ENCODE peak calls at places on chromosomes 16 and 17, in nine cellular contexts. T is cardiac fibroblast; F is ovary; S is stomach; D is amniotic stem cell; U is fibroblast of pulmonary artery; M is AG09319; O is WERI-Rb-1; Z is activated CD8-positive, alpha-beta T cell treated with anti-CD3 and anti-CD28 coated beads for 36 hours. Q is an unnamed sample.

GRCh38 chr17:17300624-17301568 is 2.3 kb upstream of the NT5M start:
- DNase-seq in O (no peak), Z (peak; percentile 79), D (no peak), S (peak; percentile 55), U (peak; percentile 35), T (peak; percentile 48), M (no peak), F (peak; percentile 77), Q (no peak)

GRCh38 chr16:75323928-75324327 is 72.5 kb upstream of the BCAR1 start:
- DNase-seq in M (no peak), T (no peak), U (no peak), F (no peak), D (no peak), Z (no peak), O (no peak), S (no peak), Q (no peak)

GRCh38 chr17:40313660-40314556 is 4.9 kb downstream of the RARA start:
- DNase-seq in Z (peak; percentile 9), O (no peak), S (no peak), F (no peak), T (no peak), D (no peak), U (no peak), M (no peak), Q (no peak)

GRCh38 chr17:8338806-8339205 is 834 bp upstream of the ODF4 start:
- DNase-seq in T (no peak), O (no peak), Z (no peak), U (no peak), S (no peak), F (no peak), D (no peak), M (no peak), Q (no peak)

GRCh38 chr17:36529121-36529520 is 5.5 kb downstream of the MYO19 start:
- DNase-seq in F (no peak), S (no peak), Z (no peak), U (peak; percentile 36), M (no peak), D (no peak), O (no peak), T (peak; percentile 65), Q (no peak)

GRCh38 chr17:34981538-34982241 is 1.4 kb downstream of the LIG3 start:
- DNase-seq in M (no peak), S (no peak), U (peak; percentile 23), F (no peak), D (no peak), O (no peak), T (peak; percentile 26), Z (no peak), Q (no peak)

GRCh38 chr17:64661731-64661980 is 451 bp downstream of the SMURF2 start:
- DNase-seq in T (no peak), F (no peak), O (no peak), D (no peak), M (no peak), U (no peak), Z (no peak), S (no peak), Q (no peak)

GRCh38 chr16:80914379-80915078 is 92.2 kb downstream of the CMC2 start:
- DNase-seq in D (no peak), O (no peak), U (no peak), F (no peak), S (no peak), M (no peak), T (no peak), Z (no peak), Q (no peak)

GRCh38 chr17:5466295-5466694 is 2.5 kb downstream of the DHX33 start:
- DNase-seq in O (no peak), S (no peak), M (no peak), T (no peak), D (no peak), U (no peak), Z (no peak), F (no peak), Q (no peak)

GRCh38 chr16:50023626-50024025 is 1.4 kb upstream of the CNEP1R1 start:
- DNase-seq in T (no peak), U (no peak), F (no peak), D (no peak), M (no peak), Z (no peak), S (no peak), O (no peak), Q (no peak)

GRCh38 chr16:84022641-84023040 is 20.0 kb downstream of the SLC38A8 start:
- DNase-seq in M (no peak), D (no peak), O (no peak), T (no peak), U (no peak), F (no peak), S (no peak), Z (no peak), Q (no peak)

GRCh38 chr17:61743766-61744165 is 119.6 kb downstream of the BRIP1 start:
- DNase-seq in S (no peak), F (no peak), D (no peak), U (no peak), M (no peak), Z (no peak), T (no peak), O (no peak), Q (no peak)

GRCh38 chr17:21460358-21460757 is 84.2 kb downstream of the KCNJ12 start:
- DNase-seq in S (no peak), Z (no peak), O (no peak), U (peak; percentile 46), T (peak; percentile 91), M (no peak), F (no peak), D (no peak), Q (no peak)

GRCh38 chr17:80981062-80981902 is 10.4 kb upstream of the CHMP6 start:
- DNase-seq in T (no peak), M (no peak), S (no peak), U (no peak), O (no peak), Z (peak; percentile 35), F (peak; percentile 63), D (no peak), Q (peak; percentile 75)

GRCh38 chr17:59652119-59652518 is 32.4 kb downstream of the CLTC start:
- DNase-seq in D (peak; percentile 26), O (no peak), S (no peak), F (no peak), Z (no peak), M (peak; percentile 54), T (peak; percentile 88), U (peak; percentile 50), Q (no peak)

GRCh38 chr17:61411114-61411943 is 11.7 kb downstream of the TBX2 start:
- DNase-seq in M (peak; percentile 54), O (peak; percentile 85), U (no peak), S (peak; percentile 51), F (peak; percentile 79), T (peak; percentile 76), Z (peak; percentile 41), D (no peak), Q (peak; percentile 55)

GRCh38 chr16:4316103-4316731 is 350 bp downstream of the GLIS2 start:
- DNase-seq in Z (peak; percentile 29), T (peak; percentile 31), S (no peak), O (no peak), M (no peak), D (no peak), F (peak; percentile 65), U (no peak), Q (no peak)

GRCh38 chr16:47732122-47732805 is 271.1 kb downstream of the PHKB start:
- DNase-seq in U (peak; percentile 83), Z (peak; percentile 49), D (no peak), M (no peak), T (peak; percentile 97), S (no peak), F (no peak), O (no peak), Q (no peak)

GRCh38 chr16:59356709-59357108 is 622.6 kb upstream of the GOT2 start:
- DNase-seq in F (no peak), U (no peak), O (no peak), D (no peak), T (no peak), S (no peak), Z (no peak), M (no peak), Q (no peak)

GRCh38 chr17:31700973-31701372 is 158.1 kb downstream of the COPRS start:
- DNase-seq in M (no peak), S (no peak), O (no peak), D (no peak), T (no peak), U (no peak), Z (no peak), F (no peak), Q (no peak)

GRCh38 chr17:59680314-59680713 is 26.9 kb downstream of the PTRH2 start:
- DNase-seq in D (no peak), S (no peak), T (no peak), Z (no peak), O (no peak), U (no peak), M (no peak), F (no peak), Q (no peak)

GRCh38 chr17:43983196-43983514 is 21.3 kb upstream of the NAGS start:
- DNase-seq in O (no peak), S (no peak), F (no peak), Z (no peak), M (no peak), U (no peak), D (no peak), T (no peak), Q (no peak)

GRCh38 chr16:78269251-78269650 is 169.8 kb downstream of the WWOX start:
- DNase-seq in T (no peak), O (no peak), Z (no peak), F (no peak), M (no peak), U (no peak), D (no peak), S (no peak), Q (no peak)

GRCh38 chr17:71709271-71709670 is 411.5 kb upstream of the SOX9 start:
- DNase-seq in U (no peak), T (no peak), M (peak; percentile 42), F (no peak), O (no peak), D (no peak), Z (no peak), S (no peak), Q (no peak)

GRCh38 chr17:77897741-77898301 is 60.7 kb upstream of the TNRC6C start:
- DNase-seq in T (no peak), D (no peak), M (no peak), S (no peak), Z (no peak), F (no peak), U (no peak), O (no peak), Q (no peak)

GRCh38 chr17:47376247-47376646 is 52.5 kb downstream of the EFCAB13 start:
- DNase-seq in Z (no peak), T (no peak), S (no peak), D (no peak), O (no peak), F (no peak), M (no peak), U (no peak), Q (no peak)

GRCh38 chr16:88061346-88062110 is 110.3 kb downstream of the BANP start:
- DNase-seq in F (no peak), O (no peak), S (no peak), T (no peak), D (no peak), M (no peak), U (no peak), Z (no peak), Q (no peak)

GRCh38 chr17:35245196-35245486 is 2.3 kb downstream of the SLFN5 start:
- DNase-seq in U (peak; percentile 93), T (peak; percentile 97), S (no peak), Z (peak; percentile 48), D (peak; percentile 78), M (peak; percentile 92), O (no peak), F (no peak), Q (no peak)

Q was measured in mesothelial cell of epicardium.